ENCODE peak calls at places on chromosome 7, in six cellular contexts. K is transverse colon, X is Peyer's patch, D is IMR-90, H is lower leg skin, N is heart left ventricle. G is an unnamed sample.

GRCh38 chr7:64889686-64890162 is 13.3 kb upstream of the ZNF273 start:
- DNase-seq in X (peak), H (peak), K (no peak), D (no peak), N (no peak), G (no peak)

GRCh38 chr7:139722604-139723003 is 55.2 kb downstream of the HIPK2 start:
- DNase-seq in X (peak), K (peak), H (no peak), D (no peak), N (no peak), G (no peak)

GRCh38 chr7:29304756-29305155 is 110.2 kb downstream of the CHN2 start:
- DNase-seq in K (no peak), N (peak), H (no peak), X (no peak), D (no peak), G (no peak)

GRCh38 chr7:81014266-81014665 is 95.4 kb upstream of the SEMA3C start:
- DNase-seq in N (no peak), X (no peak), H (no peak), K (no peak), D (peak), G (no peak)

GRCh38 chr7:23530355-23530754 is 1.4 kb downstream of the TRA2A start:
- DNase-seq in K (no peak), N (no peak), X (no peak), D (peak), H (no peak), G (no peak)

GRCh38 chr7:158395780-158396214 is 191.8 kb downstream of the PTPRN2 start:
- DNase-seq in X (no peak), K (peak), D (no peak), H (no peak), N (no peak), G (no peak)

GRCh38 chr7:39353615-39354376 is 212.4 kb upstream of the YAE1 start:
- DNase-seq in X (no peak), K (peak), N (peak), H (no peak), D (no peak), G (peak)

GRCh38 chr7:75872073-75872782 is 6.6 kb upstream of the RHBDD2 start:
- DNase-seq in H (no peak), D (peak), N (no peak), K (no peak), X (no peak), G (no peak)

GRCh38 chr7:26686448-26686981 is 177.9 kb downstream of the SKAP2 start:
- DNase-seq in H (no peak), X (no peak), D (peak), K (no peak), N (no peak), G (no peak)

GRCh38 chr7:152709307-152710133 is 33.6 kb upstream of the XRCC2 start:
- DNase-seq in K (no peak), N (no peak), D (peak), X (no peak), H (no peak), G (no peak)

GRCh38 chr7:92778972-92779371 is 57.4 kb downstream of the CDK6 start:
- DNase-seq in X (peak), K (peak), H (no peak), N (no peak), D (peak), G (no peak)

GRCh38 chr7:142523821-142524460 is 225.3 kb upstream of the PRSS1 start:
- DNase-seq in H (no peak), D (no peak), K (no peak), N (no peak), X (no peak), G (no peak)

GRCh38 chr7:12712236-12712635 is 24.8 kb downstream of the ARL4A start:
- DNase-seq in N (no peak), D (no peak), X (no peak), H (no peak), K (no peak), G (no peak)

GRCh38 chr7:8516976-8517375 is 83.6 kb downstream of the NXPH1 start:
- DNase-seq in K (no peak), X (no peak), D (no peak), H (no peak), N (no peak), G (no peak)

GRCh38 chr7:1220000-1220726 is 12.5 kb upstream of the UNCX start:
- DNase-seq in H (no peak), X (no peak), D (no peak), K (no peak), N (no peak), G (no peak)

GRCh38 chr7:152196391-152196790 is 170.9 kb downstream of the GALNT11 start:
- DNase-seq in H (no peak), K (no peak), X (no peak), D (no peak), N (no peak), G (no peak)

GRCh38 chr7:92641921-92642511 is 51.8 kb upstream of the FAM133B start:
- DNase-seq in H (no peak), D (peak), X (no peak), K (no peak), N (no peak), G (no peak)

GRCh38 chr7:5423272-5423843 is at the start of gene TNRC18:
- DNase-seq in H (peak), N (no peak), K (peak), X (peak), D (no peak), G (no peak)

GRCh38 chr7:149021725-149022062 is 6.6 kb downstream of the PDIA4 start:
- DNase-seq in K (no peak), D (no peak), X (no peak), N (no peak), H (no peak), G (no peak)

GRCh38 chr7:145692237-145692950 is 424.2 kb upstream of the CNTNAP2 start:
- DNase-seq in X (no peak), D (peak), K (no peak), N (peak), H (no peak), G (no peak)

GRCh38 chr7:1544896-1545416 is 11.0 kb downstream of the TMEM184A start:
- DNase-seq in N (no peak), X (no peak), K (no peak), H (no peak), D (no peak), G (no peak)

GRCh38 chr7:41027428-41028115 is 675.3 kb downstream of the INHBA start:
- DNase-seq in H (no peak), K (no peak), D (peak), N (no peak), X (no peak), G (peak)

GRCh38 chr7:25775999-25776736 is 375.8 kb upstream of the NFE2L3 start:
- DNase-seq in H (no peak), N (no peak), X (no peak), D (no peak), K (no peak), G (no peak)

GRCh38 chr7:1055084-1055450 is 10.7 kb downstream of the GPR146 start:
- DNase-seq in X (peak), D (peak), K (peak), H (peak), N (peak), G (no peak)

GRCh38 chr7:105829681-105830322 is 46.6 kb downstream of the ATXN7L1 start:
- DNase-seq in H (no peak), X (no peak), D (peak), K (no peak), N (no peak), G (no peak)

GRCh38 chr7:118872568-118872967 is 648.1 kb downstream of the ANKRD7 start:
- DNase-seq in D (no peak), K (no peak), H (no peak), X (no peak), N (no peak), G (no peak)

GRCh38 chr7:150860978-150861295 is 8.6 kb downstream of the AOC1 start:
- DNase-seq in X (no peak), K (no peak), D (no peak), N (no peak), H (peak), G (no peak)

GRCh38 chr7:68107968-68108367 is 1111.3 kb downstream of the TYW1 start:
- DNase-seq in K (no peak), N (no peak), H (no peak), X (no peak), D (no peak), G (no peak)

GRCh38 chr7:158802535-158803199 is 26.6 kb downstream of the ESYT2 start:
- DNase-seq in K (no peak), D (peak), H (no peak), X (no peak), N (no peak), G (peak)

GRCh38 chr7:128831994-128832879 is 2.0 kb downstream of the FLNC start:
- DNase-seq in N (peak), X (no peak), D (peak), K (no peak), H (no peak), G (peak)
- TF ChIP-seq POLR2A in N (peak), X (no peak), D (no peak), K (no peak), H (no peak), G (no peak)

GRCh38 chr7:129150199-129150996 is 5.9 kb downstream of the TSPAN33 start:
- DNase-seq in N (no peak), K (no peak), X (peak), H (no peak), D (no peak), G (no peak)
- TF ChIP-seq POLR2A in N (no peak), K (no peak), X (no peak), H (no peak), D (no peak), G (no peak)

GRCh38 chr7:129367349-129367699 is 66.9 kb upstream of the STRIP2 start:
- DNase-seq in N (no peak), H (no peak), D (no peak), X (no peak), K (no peak), G (no peak)

GRCh38 chr7:129362528-129362927 is 71.7 kb upstream of the STRIP2 start:
- DNase-seq in X (no peak), H (no peak), D (no peak), N (no peak), K (no peak), G (no peak)

GRCh38 chr7:129370812-129371211 is 63.4 kb upstream of the STRIP2 start:
- DNase-seq in N (no peak), K (no peak), H (no peak), X (no peak), D (peak), G (no peak)

GRCh38 chr7:129368389-129368986 is 65.7 kb upstream of the STRIP2 start:
- DNase-seq in D (no peak), H (no peak), K (no peak), N (no peak), X (no peak), G (no peak)

GRCh38 chr7:129367700-129368388 is 66.4 kb upstream of the STRIP2 start:
- DNase-seq in X (peak), K (peak), D (peak), H (peak), N (peak), G (peak)
- TF ChIP-seq POLR2A in X (peak), K (peak), D (no peak), H (no peak), N (no peak), G (no peak)

GRCh38 chr7:87935373-87935706 is 1.3 kb downstream of the ADAM22 start:
- DNase-seq in K (no peak), D (no peak), X (no peak), H (no peak), N (no peak), G (no peak)

GRCh38 chr7:87934699-87935372 is 785 bp downstream of the ADAM22 start:
- DNase-seq in N (no peak), X (no peak), K (peak), H (no peak), D (no peak), G (no peak)

GRCh38 chr7:87933605-87933952 is 472 bp upstream of the ADAM22 start:
- DNase-seq in N (no peak), H (no peak), K (no peak), X (no peak), D (no peak), G (no peak)

DNA sequence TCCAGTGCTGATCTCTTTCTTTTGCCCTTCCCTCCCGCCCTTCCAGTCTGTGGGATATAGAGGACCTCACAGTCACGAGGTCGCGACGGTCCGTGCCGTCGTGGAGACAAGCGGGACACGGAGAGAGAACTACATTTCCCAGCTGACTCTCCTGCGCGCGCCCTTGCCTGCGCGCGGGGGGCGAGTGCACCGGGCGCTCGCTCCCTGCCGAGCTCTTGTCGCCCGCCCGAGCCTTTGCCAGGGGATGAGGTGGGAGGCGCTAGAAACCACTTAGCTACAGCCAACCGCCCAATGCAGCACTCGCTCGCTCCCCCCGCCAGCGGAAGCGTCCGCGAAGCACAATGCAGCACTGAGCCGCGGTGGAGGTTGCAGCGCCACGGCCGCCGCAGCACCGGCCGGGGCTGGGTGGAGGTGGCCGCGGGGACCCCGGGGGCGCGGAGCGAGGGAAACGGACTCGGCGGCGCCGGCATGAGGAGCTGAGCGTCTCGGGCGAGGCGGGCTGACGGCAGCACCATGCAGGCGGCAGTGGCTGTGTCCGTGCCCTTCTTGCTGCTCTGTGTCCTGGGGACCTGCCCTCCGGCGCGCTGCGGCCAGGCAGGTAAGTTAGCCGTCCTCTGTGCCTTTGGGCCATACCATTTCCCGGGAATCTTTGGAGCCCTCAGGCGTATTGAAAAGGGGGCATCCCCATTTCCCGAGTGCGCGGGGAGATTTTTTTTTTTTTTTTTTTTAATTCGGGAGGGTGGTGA is at the start of gene ADAM22:
- DNase-seq in D (peak), K (peak), X (peak), H (peak), N (peak), G (peak)
- TF ChIP-seq POLR2A in D (no peak), K (peak), X (no peak), H (no peak), N (no peak), G (peak)

GRCh38 chr7:129053938-129054437 is 923 bp downstream of the TNPO3 start:
- DNase-seq in D (peak), X (no peak), H (no peak), K (no peak), N (no peak), G (peak)

GRCh38 chr7:129052441-129052840 is 2.5 kb downstream of the TNPO3 start:
- DNase-seq in X (no peak), H (no peak), K (no peak), D (no peak), N (no peak), G (no peak)

GRCh38 chr7:129055861-129056464 is 1.1 kb upstream of the TNPO3 start:
- DNase-seq in N (no peak), X (no peak), D (no peak), K (no peak), H (no peak), G (no peak)

GRCh38 chr7:129055294-129055816 is 444 bp upstream of the TNPO3 start:
- DNase-seq in D (no peak), N (no peak), H (no peak), K (no peak), X (no peak), G (no peak)

DNA sequence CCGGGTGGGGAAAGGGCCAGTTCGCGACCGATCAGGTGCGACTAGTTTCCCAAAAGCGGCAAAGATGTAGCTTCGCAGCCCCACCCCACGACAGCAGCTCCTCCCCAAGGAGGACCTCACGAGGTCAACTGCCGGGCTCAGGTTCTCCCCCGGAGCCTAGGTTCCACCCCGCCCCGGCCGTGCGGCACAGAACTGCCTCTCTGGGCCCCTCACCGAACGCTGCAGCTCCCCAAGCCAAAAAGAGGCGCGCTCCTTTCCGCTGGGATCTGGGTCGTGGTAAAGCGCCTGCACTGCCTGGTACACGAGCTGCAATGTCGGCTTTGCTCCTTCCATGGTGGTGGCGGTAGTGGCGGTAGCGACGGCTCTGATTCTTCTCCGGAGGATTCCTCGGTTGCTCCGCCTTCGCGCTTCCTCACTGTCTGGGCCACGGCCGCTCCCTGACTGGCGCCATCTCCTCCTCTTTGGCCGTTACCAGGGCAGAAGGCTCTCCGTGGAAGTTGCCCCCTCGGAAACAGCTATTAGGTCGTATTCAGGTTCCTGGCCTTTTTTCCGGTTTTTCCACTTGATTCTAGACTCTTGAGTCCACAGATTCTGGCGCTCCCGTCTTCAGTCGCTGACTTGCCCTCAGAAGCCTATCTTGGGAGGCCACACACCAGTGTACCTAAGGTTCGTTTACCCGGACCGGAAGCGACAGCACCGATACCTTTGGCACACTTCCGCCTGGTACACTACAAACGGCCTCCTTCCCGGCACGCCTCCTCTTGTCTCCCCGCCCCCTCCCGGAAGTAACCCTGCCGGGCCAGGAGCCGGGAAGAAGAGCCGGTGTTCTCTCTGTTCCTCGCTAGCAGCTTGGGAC is at the start of gene TNPO3:
- DNase-seq in D (peak), K (peak), H (peak), X (peak), N (peak), G (peak)
- TF ChIP-seq POLR2A in D (peak), K (peak), H (no peak), X (peak), N (peak), G (peak)

GRCh38 chr7:35037526-35038339 is 448 bp upstream of the DPY19L1 start:
- DNase-seq in H (peak), D (peak), X (peak), N (peak), K (peak), G (peak)
- TF ChIP-seq POLR2A in H (no peak), D (peak), X (peak), N (peak), K (no peak), G (peak)

GRCh38 chr7:30752979-30753378 is 1.0 kb downstream of the INMT start:
- DNase-seq in D (no peak), K (peak), N (peak), H (no peak), X (peak), G (no peak)

GRCh38 chr7:30751257-30751650 is 681 bp upstream of the INMT start:
- DNase-seq in N (no peak), H (no peak), X (no peak), D (no peak), K (no peak), G (no peak)

GRCh38 chr7:30752484-30752883 is 549 bp downstream of the INMT start:
- DNase-seq in H (no peak), N (no peak), X (no peak), D (no peak), K (no peak), G (no peak)

GRCh38 chr7:30750574-30751256 is 1.2 kb upstream of the INMT start:
- DNase-seq in X (peak), N (peak), H (no peak), K (peak), D (peak), G (no peak)

DNA sequence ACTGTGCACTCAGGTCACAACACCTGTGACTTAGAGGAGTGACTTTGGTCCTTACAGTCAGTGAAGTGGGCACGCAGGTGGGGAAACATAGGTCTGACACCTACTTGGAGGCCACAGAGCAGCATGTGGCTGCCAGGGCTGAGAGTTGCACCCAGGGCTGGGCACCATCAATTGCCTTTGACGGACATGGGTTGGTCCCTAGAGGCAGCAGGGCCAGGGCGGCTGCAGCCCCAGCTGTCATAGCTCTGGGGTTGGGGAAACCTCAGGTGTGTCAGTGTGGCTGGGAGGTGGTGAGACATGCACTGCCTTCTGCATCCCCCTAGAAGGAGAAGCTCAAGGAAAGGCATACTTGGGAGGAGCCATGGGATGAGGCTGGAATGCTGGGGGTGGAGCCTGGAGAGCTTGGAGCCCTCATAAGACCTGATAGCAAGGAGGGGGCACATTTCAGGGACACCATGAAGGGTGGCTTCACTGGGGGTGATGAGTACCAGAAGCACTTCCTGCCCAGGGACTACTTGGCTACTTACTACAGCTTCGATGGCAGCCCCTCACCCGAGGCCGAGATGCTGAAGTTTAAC is at the start of gene INMT:
- DNase-seq in N (peak), D (no peak), X (no peak), H (no peak), K (no peak), G (no peak)
- TF ChIP-seq POLR2A in N (no peak), D (no peak), X (no peak), H (no peak), K (no peak), G (no peak)

G was measured in H54.